ENCODE peak calls at places on chromosomes 11 and 22, in four cellular contexts. K, Q, P and E are unnamed samples.
A peak's percentile ranks its signal among the peaks of the same experiment; 100 is the strongest.

GRCh38 chr11:118791961-118792578 is 1.1 kb upstream of the DDX6 start:
- DNase-seq in K (peak; percentile 10), Q (no peak), P (peak; percentile 43), E (peak; percentile 38)

GRCh38 chr11:73632996-73633395 is 13.4 kb upstream of the PLEKHB1 start:
- DNase-seq in K (no peak), Q (no peak), P (no peak), E (no peak)

GRCh38 chr22:40263191-40263590 is 83.1 kb upstream of the ADSL start:
- DNase-seq in K (no peak), Q (no peak), P (peak; percentile 31), E (no peak)

GRCh38 chr11:3130269-3131071 is 34.6 kb downstream of the OSBPL5 start:
- DNase-seq in K (peak; percentile 16), Q (no peak), P (no peak), E (peak; percentile 15)

GRCh38 chr11:113464416-113464815 is 10.8 kb downstream of the DRD2 start:
- DNase-seq in K (no peak), Q (no peak), P (no peak), E (no peak)

GRCh38 chr22:21032037-21032842 is at the start of gene SLC7A4:
- DNase-seq in K (no peak), Q (no peak), P (peak; percentile 88), E (peak; percentile 63)

GRCh38 chr11:9831122-9831521 is 167.2 kb downstream of the SWAP70 start:
- DNase-seq in K (no peak), Q (no peak), P (no peak), E (peak; percentile 22)

GRCh38 chr11:70016666-70017347 is 61.3 kb upstream of the ANO1 start:
- DNase-seq in K (no peak), Q (no peak), P (no peak), E (no peak)

GRCh38 chr11:69297926-69298777 is 4.2 kb downstream of the MYEOV start:
- DNase-seq in K (peak; percentile 94), Q (peak; percentile 78), P (peak; percentile 37), E (no peak)

GRCh38 chr11:95483339-95483738 is 252.3 kb upstream of the SESN3 start:
- DNase-seq in K (no peak), Q (no peak), P (no peak), E (no peak)

GRCh38 chr11:28043930-28044709 is 63.8 kb downstream of the KIF18A start:
- DNase-seq in K (peak; percentile 66), Q (no peak), P (no peak), E (no peak)

GRCh38 chr11:28048812-28049211 is 59.1 kb downstream of the KIF18A start:
- DNase-seq in K (peak; percentile 18), Q (no peak), P (no peak), E (no peak)

DNA sequence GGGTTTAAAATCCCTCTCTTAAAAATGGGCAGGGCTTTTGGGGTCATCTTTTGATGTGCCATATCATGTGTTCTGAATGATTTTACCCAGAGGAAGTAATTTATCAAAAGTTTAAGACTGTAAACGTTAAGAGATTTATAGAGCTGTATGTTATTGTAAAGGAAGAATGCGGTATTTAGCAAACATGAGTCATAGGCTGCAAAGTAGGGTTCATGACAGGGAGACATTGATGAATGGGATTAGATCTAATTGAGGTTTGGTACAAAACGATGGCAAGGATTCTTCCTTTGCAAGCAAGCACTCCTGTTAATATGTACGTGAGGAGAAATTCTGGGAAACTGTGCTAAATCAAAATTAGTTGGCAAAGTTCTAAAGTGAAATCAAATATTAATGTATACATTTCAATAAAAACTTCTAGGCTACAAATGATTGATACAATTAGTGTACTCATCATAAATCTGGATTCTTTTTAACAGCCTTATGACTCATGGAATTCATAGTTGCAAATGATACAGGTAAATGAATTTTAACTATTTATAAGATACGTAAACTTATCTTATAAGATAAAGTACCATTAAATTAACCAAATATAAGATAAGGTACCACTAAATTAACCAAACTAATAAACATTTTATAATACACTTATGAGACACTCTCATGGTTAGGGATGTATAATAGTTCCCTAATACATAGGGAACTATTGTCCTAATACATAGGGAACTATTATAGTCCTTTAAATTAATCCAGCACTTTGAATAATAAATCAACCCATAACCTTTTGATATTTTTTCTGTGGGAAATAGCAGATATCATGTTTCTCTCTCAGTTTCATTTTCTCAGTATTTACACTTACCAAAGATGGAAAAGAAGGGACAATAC is 58.4 kb downstream of the KIF18A start:
- DNase-seq in K (peak; percentile 83), Q (no peak), P (no peak), E (no peak)
- TF ChIP-seq HMGXB4 in K (no peak), Q (no peak), P (no peak), E (no peak)

DNA sequence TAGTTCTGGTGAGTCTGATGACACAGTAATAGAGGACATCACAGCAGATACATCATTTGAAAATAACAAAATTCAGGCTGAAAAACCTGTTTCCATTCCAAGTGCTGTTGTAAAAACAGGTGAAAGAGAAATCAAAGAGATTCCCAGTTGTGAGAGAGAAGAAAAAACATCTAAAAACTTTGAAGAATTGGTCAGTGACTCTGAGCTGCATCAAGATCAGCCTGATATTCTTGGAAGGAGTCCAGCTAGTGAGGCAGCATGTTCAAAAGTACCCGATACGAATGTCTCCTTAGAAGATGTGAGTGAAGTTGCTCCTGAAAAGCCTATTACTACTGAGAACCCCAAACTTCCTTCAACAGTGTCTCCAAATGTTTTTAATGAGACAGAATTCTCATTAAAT is 38.7 kb downstream of the RTN3 start:
- DNase-seq in K (no peak), Q (no peak), P (no peak), E (no peak)
- TF ChIP-seq HMGXB4 in K (no peak), Q (no peak), P (no peak), E (no peak)

DNA sequence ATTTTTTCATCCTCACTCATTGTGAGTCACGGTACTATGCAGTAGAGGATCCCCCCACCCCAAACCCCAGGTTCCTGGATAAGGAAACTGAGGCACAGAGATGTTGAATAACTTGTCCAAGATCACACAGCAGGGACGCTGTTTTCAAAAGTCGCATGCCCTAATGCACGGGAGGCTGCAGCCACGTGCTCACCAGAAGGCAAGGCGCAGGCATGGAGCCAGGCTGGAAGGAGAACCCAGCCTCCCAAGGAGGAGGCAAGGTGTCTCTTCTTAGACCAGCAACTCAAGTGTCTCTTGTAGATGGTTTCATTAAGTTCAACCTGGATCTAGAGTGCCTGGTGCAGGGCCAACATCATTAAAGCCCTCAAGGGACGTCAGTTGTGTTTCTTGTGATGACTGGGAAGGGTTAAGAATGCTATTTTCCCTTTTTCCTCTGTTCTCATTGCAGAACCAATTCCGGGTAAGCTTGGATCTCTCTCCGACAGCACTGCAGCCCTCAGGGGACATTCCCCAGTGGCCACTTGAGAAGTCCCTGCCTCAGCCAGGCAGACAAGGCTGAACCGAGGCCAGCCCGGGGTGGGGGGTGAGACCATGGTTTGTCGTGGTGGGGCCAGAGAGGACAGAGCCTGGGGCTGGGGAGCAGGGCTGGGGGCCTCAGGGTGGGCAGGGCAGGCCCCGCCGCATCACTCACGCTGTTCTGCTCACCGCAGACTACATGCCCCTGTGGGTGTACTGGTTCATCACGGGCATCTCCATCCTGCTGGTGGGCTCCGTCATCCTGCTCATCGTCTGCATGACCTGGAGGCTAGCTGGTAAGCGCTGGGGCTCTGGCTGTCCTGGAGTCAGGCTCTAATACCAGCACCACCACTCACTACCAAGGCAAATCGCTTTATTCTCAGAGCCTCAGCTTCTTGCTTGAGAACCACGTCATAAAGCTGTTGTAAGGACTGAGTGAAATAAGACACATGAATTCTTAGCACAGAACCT is 15.7 kb downstream of the TMEM121B start:
- DNase-seq in K (no peak), Q (no peak), P (no peak), E (no peak)
- TF ChIP-seq HMGXB4 in K (no peak), Q (no peak), P (no peak), E (no peak)

DNA sequence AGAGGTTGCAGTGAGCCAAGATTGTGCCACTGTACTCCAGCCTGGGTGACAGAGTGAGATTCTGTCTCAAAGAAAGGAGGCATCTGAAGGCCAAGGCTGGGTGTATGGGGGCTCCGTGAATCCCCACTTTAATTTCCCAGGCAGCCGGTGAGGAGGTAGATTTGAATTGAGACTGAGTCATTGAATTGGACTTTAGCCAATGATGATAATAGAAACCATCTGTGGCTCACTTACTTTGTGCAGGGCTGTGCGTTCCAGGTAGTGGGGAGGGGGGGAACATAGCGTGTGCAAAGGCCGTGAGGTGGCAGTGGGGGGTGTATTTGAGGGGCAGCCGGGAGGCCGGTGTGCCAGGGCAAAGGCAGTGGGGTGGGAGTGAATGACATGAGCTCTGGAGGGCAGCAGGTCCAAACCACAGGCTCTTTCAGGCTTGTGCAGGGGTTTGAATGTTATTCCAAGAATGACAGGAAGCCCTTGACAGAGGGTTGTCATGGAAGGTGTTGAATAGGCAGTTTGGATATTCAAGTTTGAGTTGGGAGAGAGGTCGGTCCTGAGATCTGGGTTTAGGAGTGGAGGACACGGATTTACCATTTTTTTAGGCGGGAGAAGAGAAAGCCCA is 6.1 kb downstream of the ARHGAP8 start:
- DNase-seq in K (no peak), Q (no peak), P (no peak), E (no peak)
- TF ChIP-seq HMGXB4 in K (no peak), Q (no peak), P (no peak), E (no peak)

GRCh38 chr11:130156108-130157022 is 3.2 kb upstream of the ST14 start:
- DNase-seq in K (peak; percentile 14), Q (no peak), P (no peak), E (no peak)
- TF ChIP-seq HMGXB4 in K (no peak), Q (no peak), P (no peak), E (no peak)

DNA sequence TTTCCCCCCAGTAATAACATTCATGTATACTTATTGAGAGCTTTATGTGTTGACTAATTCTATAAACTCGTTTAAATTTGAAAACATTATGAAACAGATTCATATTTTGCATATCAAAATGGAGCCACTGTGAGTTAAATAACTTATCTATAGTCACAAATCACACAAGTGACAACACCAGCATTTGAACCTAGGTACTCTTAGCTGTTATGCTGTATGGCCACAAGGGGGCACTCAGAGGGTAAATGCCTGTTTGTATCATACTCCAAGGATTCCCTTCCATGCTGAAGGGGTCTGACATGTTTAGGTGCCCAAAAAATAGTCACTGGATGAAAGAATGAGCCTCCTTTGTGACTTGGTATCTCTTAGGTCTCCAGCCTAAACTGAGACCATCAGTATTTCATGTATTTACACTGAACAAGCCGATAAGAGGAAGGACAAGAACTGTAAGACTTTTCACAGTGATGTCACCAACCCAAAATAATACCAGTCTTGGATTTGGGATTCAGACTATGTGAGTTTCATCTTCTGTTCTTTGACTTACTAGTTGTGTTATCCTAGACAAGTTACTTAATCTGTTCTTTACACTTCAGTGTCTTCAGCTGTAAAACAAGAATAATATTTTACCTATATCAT is 12.2 kb upstream of the OR52D1 start:
- DNase-seq in K (peak; percentile 65), Q (peak; percentile 36), P (peak; percentile 71), E (peak; percentile 43)
- TF ChIP-seq HMGXB4 in K (no peak), Q (no peak), P (no peak), E (no peak)